ENCODE peak calls at places on chromosome 11, in four cellular contexts. B is H9; I is CD4-positive, alpha-beta T cell; O is chondrocyte. W is an unnamed sample.

GRCh38 chr11:12532580-12532979 is 141.6 kb upstream of the TEAD1 start:
- DNase-seq in O (no peak), B (no peak), I (no peak), W (no peak)

GRCh38 chr11:134731562-134731961 is 319.5 kb upstream of the B3GAT1 start:
- DNase-seq in B (peak), O (no peak), I (no peak), W (no peak)

GRCh38 chr11:128284634-128285033 is 302.7 kb downstream of the ETS1 start:
- DNase-seq in I (no peak), O (no peak), B (no peak), W (no peak)

GRCh38 chr11:68340784-68341556 is 28.6 kb downstream of the LRP5 start:
- DNase-seq in O (no peak), I (no peak), B (no peak), W (no peak)

GRCh38 chr11:86795962-86796361 is 4.4 kb upstream of the PRSS23 start:
- DNase-seq in B (no peak), O (no peak), I (no peak), W (peak)

GRCh38 chr11:44127130-44127529 is 31.7 kb downstream of the EXT2 start:
- DNase-seq in B (no peak), I (no peak), O (no peak), W (no peak)

GRCh38 chr11:57277845-57278720 is 41.0 kb upstream of the APLNR start:
- DNase-seq in O (no peak), B (peak), I (peak), W (peak)

GRCh38 chr11:67238894-67239794 is 27.1 kb upstream of the GRK2 start:
- DNase-seq in B (no peak), I (no peak), O (no peak), W (peak)

GRCh38 chr11:100890779-100891178 is 203.7 kb downstream of the ARHGAP42 start:
- DNase-seq in O (no peak), I (no peak), B (no peak), W (peak)

GRCh38 chr11:36818410-36818809 is 220.4 kb upstream of the RAG2 start:
- DNase-seq in I (no peak), B (peak), O (no peak), W (no peak)

GRCh38 chr11:41177791-41178190 is 281.7 kb downstream of the LRRC4C start:
- DNase-seq in O (no peak), B (no peak), I (no peak), W (no peak)

GRCh38 chr11:1092145-1092670 is 17.5 kb downstream of the MUC2 start:
- DNase-seq in O (peak), B (no peak), I (no peak), W (no peak)

GRCh38 chr11:65546217-65546958 is 11.8 kb downstream of the LTBP3 start:
- DNase-seq in B (peak), O (no peak), I (peak), W (no peak)

GRCh38 chr11:97973352-97973857 is 1047.3 kb upstream of the CNTN5 start:
- DNase-seq in O (no peak), I (no peak), B (no peak), W (no peak)

GRCh38 chr11:118605116-118605867 is 2.1 kb upstream of the PHLDB1 start:
- DNase-seq in O (no peak), I (no peak), B (no peak), W (peak)

GRCh38 chr11:120707098-120707497 is 195.6 kb downstream of the GRIK4 start:
- DNase-seq in B (no peak), O (no peak), I (no peak), W (no peak)

GRCh38 chr11:8814209-8814922 is 96.6 kb upstream of the AKIP1 start:
- DNase-seq in I (no peak), B (no peak), O (no peak), W (no peak)

GRCh38 chr11:128302425-128303186 is 284.8 kb downstream of the ETS1 start:
- DNase-seq in B (no peak), I (peak), O (no peak), W (no peak)

GRCh38 chr11:127461575-127462344 is 461.2 kb upstream of the KIRREL3 start:
- DNase-seq in B (no peak), O (no peak), I (no peak), W (no peak)

GRCh38 chr11:61923166-61924015 is 6.0 kb upstream of the RAB3IL1 start:
- DNase-seq in I (no peak), B (peak), O (peak), W (peak)

GRCh38 chr11:121035169-121035755 is 11.4 kb downstream of the TBCEL start:
- DNase-seq in I (no peak), O (no peak), B (no peak), W (no peak)

GRCh38 chr11:64739871-64740270 is 4.1 kb downstream of the RASGRP2 start:
- DNase-seq in O (no peak), I (no peak), B (no peak), W (no peak)

GRCh38 chr11:134586726-134587125 is 174.7 kb upstream of the B3GAT1 start:
- DNase-seq in B (peak), I (no peak), O (no peak), W (no peak)

GRCh38 chr11:7672276-7672959 is 882 bp downstream of the CYB5R2 start:
- DNase-seq in I (no peak), O (no peak), B (no peak), W (no peak)

DNA sequence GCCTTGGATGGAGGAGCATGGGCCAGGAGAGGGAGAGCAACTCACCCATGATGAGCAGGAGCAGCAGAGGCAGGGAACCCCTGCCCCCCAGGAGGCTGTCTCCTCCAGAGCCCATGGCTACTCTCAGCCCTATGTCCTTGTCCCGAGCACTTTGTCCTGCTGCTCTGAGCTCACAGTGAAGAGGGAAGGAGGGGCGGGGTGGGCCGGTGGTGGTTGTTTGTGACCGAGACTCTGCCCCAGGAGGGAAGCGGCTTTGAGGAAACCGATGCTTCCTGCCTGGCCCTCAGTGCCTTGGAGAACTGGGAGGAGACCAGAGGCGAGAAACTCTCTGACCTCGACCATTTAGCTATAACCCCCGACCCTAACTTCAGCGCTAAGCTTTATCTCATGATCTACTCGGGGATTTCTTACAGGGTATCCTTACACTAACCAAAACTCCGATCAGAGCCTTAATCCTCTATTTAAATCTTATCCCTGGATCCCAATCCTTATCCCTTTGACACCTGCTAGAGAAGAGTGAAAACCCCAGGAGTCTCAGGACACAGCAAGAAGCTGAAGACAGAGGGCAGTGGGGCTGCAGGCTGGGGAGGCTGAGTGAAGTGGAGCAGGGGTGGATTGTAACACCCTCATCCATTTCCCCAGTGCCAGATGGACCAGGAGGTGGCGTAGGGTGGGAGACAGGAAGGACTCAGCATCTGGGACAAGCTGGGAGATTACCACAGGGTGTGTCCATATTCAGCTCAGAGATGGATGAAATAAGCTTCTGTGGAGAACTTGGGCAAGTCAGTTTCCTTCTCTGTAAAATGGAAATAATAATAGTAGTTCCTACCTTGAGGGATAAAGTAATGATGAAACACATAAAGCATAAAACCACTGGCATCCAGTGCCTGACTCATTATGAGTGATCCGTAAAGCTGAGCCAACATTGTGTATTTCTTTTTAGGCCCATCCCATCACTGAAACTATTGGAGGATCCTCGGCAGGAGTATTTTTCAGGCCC is at the start of gene ROBO4:
- DNase-seq in B (peak), I (no peak), O (no peak), W (peak)
- TF ChIP-seq CTCF in B (no peak), I (no peak), O (no peak), W (peak)

DNA sequence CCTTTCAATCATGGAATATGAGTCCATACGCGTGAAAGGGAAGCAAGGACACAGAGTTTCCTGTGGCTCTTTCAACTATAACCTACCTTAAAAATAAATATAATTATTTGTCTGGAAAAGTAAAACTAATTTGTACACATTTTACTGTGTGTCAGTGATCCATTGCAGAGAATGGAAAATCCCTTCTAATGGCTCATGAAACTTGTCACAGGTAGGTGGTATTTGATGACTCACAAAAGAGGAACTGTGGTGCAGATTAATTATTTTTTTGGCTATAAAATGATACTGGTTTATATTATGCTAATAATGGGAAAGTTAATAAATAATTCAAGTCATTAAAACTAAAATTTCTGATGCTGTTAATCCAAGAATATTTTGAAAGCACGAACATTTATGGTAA is 792.2 kb downstream of the METTL15 start:
- DNase-seq in I (no peak), O (no peak), B (no peak), W (no peak)
- TF ChIP-seq CTCF in I (no peak), O (no peak), B (no peak), W (no peak)

DNA sequence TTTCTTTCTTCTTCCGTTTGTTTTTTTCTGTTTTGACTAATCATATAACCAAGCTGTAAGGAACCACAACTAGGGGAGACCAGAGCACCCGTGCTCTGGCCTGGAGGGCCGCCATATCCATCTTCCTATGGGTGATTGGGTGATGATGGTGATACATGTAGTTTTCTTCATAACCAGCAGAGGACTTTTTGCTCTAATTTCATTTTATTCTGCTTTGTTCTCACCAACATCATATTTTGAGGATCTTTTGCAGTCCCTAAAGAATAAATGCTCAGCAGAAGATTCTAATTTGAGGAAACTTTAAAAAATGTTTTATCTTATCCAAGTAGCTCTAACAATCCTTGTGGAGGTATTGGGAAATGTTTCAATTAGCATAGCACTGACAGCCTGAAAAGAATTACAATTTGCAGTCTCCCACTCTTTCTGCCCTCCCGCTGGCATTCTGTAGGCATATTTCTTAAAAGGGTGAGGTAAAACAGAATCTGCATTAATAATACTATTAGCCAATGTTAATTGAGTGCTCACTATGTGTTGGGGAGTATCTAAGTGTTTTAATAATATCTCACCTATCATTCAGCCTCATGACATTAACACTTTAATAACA is 544.0 kb downstream of the NTM start:
- DNase-seq in O (no peak), I (no peak), B (no peak), W (peak)
- TF ChIP-seq CTCF in O (peak), I (no peak), B (peak), W (peak)

GRCh38 chr11:2328040-2328439 is 26.2 kb downstream of the TSPAN32 start:
- DNase-seq in O (no peak), B (no peak), I (no peak), W (no peak)
- TF ChIP-seq CTCF in O (no peak), B (no peak), I (no peak), W (no peak)

GRCh38 chr11:55503449-55503848 is 50.8 kb upstream of the OR4C15 start:
- DNase-seq in I (no peak), B (no peak), O (no peak), W (no peak)
- TF ChIP-seq CTCF in I (no peak), B (no peak), O (no peak), W (no peak)

GRCh38 chr11:32071811-32072210 is 19.1 kb upstream of the RCN1 start:
- DNase-seq in O (no peak), B (peak), I (no peak), W (peak)
- TF ChIP-seq CTCF in O (peak), B (peak), I (no peak), W (peak)

GRCh38 chr11:60251485-60252207 is 8.7 kb upstream of the MS4A4E start:
- DNase-seq in I (no peak), O (no peak), B (peak), W (peak)
- TF ChIP-seq CTCF in I (peak), O (peak), B (peak), W (peak)

GRCh38 chr11:102330226-102330625 is 12.9 kb downstream of the BIRC3 start:
- DNase-seq in O (no peak), I (no peak), B (no peak), W (peak)
- TF ChIP-seq CTCF in O (no peak), I (no peak), B (no peak), W (no peak)

DNA sequence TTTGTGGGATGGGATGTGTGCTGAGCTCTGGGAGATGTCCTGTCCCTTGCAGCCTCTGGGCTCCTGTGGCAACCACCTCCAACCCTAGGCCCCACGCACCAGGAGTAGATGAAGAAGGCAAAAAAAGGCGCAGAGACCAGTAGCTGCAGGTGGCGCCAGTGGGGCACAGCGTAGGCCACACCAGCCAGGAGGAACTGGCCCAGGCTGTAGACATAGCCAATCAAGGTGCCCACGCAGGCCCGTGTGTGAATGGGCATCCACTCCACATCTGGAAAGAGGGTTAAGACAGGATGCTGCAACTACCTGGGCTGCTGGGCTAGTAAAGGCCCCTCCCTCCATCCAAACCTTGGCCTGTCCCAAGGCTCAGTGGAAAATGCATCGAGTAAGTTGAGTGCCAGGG is 3.0 kb downstream of the SLC22A6 start:
- DNase-seq in I (no peak), B (peak), O (no peak), W (no peak)
- TF ChIP-seq CTCF in I (no peak), B (peak), O (no peak), W (no peak)

DNA sequence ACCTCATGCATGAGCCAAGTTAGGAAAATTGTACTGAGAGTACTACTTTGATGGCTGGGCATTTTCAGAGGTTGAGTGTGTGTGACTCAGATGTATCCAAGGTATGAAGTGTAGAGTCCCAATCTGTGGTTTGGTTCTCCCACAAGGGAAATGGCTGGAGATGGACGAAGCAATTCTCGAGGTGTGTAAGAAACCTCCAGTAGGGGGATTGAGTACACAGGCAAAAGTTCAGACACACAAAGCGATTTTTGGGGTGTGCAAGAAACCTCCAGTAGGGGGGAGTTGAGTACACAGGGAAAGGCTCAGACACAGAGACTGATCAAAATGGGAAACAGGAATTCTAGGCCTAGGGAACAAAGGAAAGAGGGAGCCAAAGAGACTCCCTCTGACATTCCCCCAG is 1536.3 kb downstream of the FAM181B start:
- DNase-seq in O (no peak), I (no peak), B (peak), W (no peak)
- TF ChIP-seq CTCF in O (no peak), I (no peak), B (peak), W (no peak)